ENCODE peak calls at places on chromosomes 12 and 14, in six cellular contexts. One of them, this sample, is unnamed.

GRCh38 chr14:52922656-52923055 is 28.2 kb downstream of the FERMT2 start:
- DNase-seq in AG04450: no peak
- DNase-seq in PC-3: peak
- DNase-seq in CD8-positive, alpha-beta T cell: no peak
- DNase-seq in thoracic aorta: no peak
- DNase-seq in gastrocnemius medialis: no peak
- DNase-seq in this sample: no peak

GRCh38 chr14:35346738-35347322 is 54.6 kb downstream of the PSMA6 start:
- DNase-seq in thoracic aorta: no peak
- DNase-seq in CD8-positive, alpha-beta T cell: no peak
- DNase-seq in AG04450: no peak
- DNase-seq in PC-3: no peak
- DNase-seq in gastrocnemius medialis: no peak
- DNase-seq in this sample: no peak

GRCh38 chr14:70339970-70340369 is 19.5 kb downstream of the COX16 start:
- DNase-seq in thoracic aorta: no peak
- DNase-seq in gastrocnemius medialis: no peak
- DNase-seq in CD8-positive, alpha-beta T cell: no peak
- DNase-seq in AG04450: no peak
- DNase-seq in PC-3: no peak
- DNase-seq in this sample: no peak

GRCh38 chr12:116861331-116861730 is 19.9 kb downstream of the HRK start:
- DNase-seq in PC-3: peak
- DNase-seq in thoracic aorta: no peak
- DNase-seq in CD8-positive, alpha-beta T cell: no peak
- DNase-seq in AG04450: peak
- DNase-seq in gastrocnemius medialis: no peak
- DNase-seq in this sample: no peak

GRCh38 chr12:96063046-96063445 is 27.7 kb upstream of the LTA4H start:
- DNase-seq in CD8-positive, alpha-beta T cell: no peak
- DNase-seq in thoracic aorta: no peak
- DNase-seq in gastrocnemius medialis: no peak
- DNase-seq in AG04450: no peak
- DNase-seq in PC-3: peak
- DNase-seq in this sample: no peak

GRCh38 chr14:100110801-100111200 is 45.6 kb downstream of the EVL start:
- DNase-seq in thoracic aorta: no peak
- DNase-seq in AG04450: no peak
- DNase-seq in gastrocnemius medialis: no peak
- DNase-seq in CD8-positive, alpha-beta T cell: no peak
- DNase-seq in PC-3: no peak
- DNase-seq in this sample: no peak

GRCh38 chr14:79011091-79011919 is 841.1 kb downstream of the NRXN3 start:
- DNase-seq in PC-3: peak
- DNase-seq in thoracic aorta: no peak
- DNase-seq in gastrocnemius medialis: no peak
- DNase-seq in AG04450: peak
- DNase-seq in CD8-positive, alpha-beta T cell: no peak
- DNase-seq in this sample: peak

GRCh38 chr14:49461529-49462401 is 124.4 kb downstream of the RPS29 start:
- DNase-seq in CD8-positive, alpha-beta T cell: no peak
- DNase-seq in thoracic aorta: peak
- DNase-seq in PC-3: peak
- DNase-seq in gastrocnemius medialis: no peak
- DNase-seq in AG04450: peak
- DNase-seq in this sample: peak

GRCh38 chr14:63713058-63713457 is 14.8 kb downstream of the SGPP1 start:
- DNase-seq in PC-3: peak
- DNase-seq in thoracic aorta: no peak
- DNase-seq in AG04450: no peak
- DNase-seq in CD8-positive, alpha-beta T cell: no peak
- DNase-seq in gastrocnemius medialis: no peak
- DNase-seq in this sample: no peak

GRCh38 chr12:39852346-39852745 is 232.7 kb upstream of the ABCD2 start:
- DNase-seq in PC-3: no peak
- DNase-seq in thoracic aorta: no peak
- DNase-seq in gastrocnemius medialis: no peak
- DNase-seq in CD8-positive, alpha-beta T cell: no peak
- DNase-seq in AG04450: no peak
- DNase-seq in this sample: no peak

GRCh38 chr12:47557401-47557800 is 148.4 kb downstream of the RPAP3 start:
- DNase-seq in CD8-positive, alpha-beta T cell: no peak
- DNase-seq in gastrocnemius medialis: no peak
- DNase-seq in PC-3: no peak
- DNase-seq in AG04450: no peak
- DNase-seq in thoracic aorta: no peak
- DNase-seq in this sample: no peak

GRCh38 chr14:56216631-56217379 is 98.6 kb downstream of the PELI2 start:
- DNase-seq in thoracic aorta: no peak
- DNase-seq in CD8-positive, alpha-beta T cell: no peak
- DNase-seq in AG04450: no peak
- DNase-seq in gastrocnemius medialis: peak
- DNase-seq in PC-3: no peak
- DNase-seq in this sample: peak

GRCh38 chr12:121132601-121133481 is at the start of gene P2RX7:
- DNase-seq in thoracic aorta: peak
- DNase-seq in PC-3: peak
- DNase-seq in AG04450: no peak
- DNase-seq in gastrocnemius medialis: peak
- DNase-seq in CD8-positive, alpha-beta T cell: no peak
- DNase-seq in this sample: peak

GRCh38 chr12:52081263-52081733 is 1.8 kb downstream of the SMIM41 start:
- DNase-seq in AG04450: no peak
- DNase-seq in thoracic aorta: no peak
- DNase-seq in gastrocnemius medialis: peak
- DNase-seq in PC-3: no peak
- DNase-seq in CD8-positive, alpha-beta T cell: no peak
- DNase-seq in this sample: peak

GRCh38 chr14:85675957-85676356 is 146.0 kb downstream of the FLRT2 start:
- DNase-seq in gastrocnemius medialis: no peak
- DNase-seq in AG04450: no peak
- DNase-seq in thoracic aorta: no peak
- DNase-seq in CD8-positive, alpha-beta T cell: no peak
- DNase-seq in PC-3: no peak
- DNase-seq in this sample: no peak

GRCh38 chr14:71062581-71063303 is 155.5 kb downstream of the PCNX1 start:
- DNase-seq in AG04450: no peak
- DNase-seq in CD8-positive, alpha-beta T cell: no peak
- DNase-seq in gastrocnemius medialis: no peak
- DNase-seq in thoracic aorta: no peak
- DNase-seq in PC-3: peak
- DNase-seq in this sample: no peak

GRCh38 chr14:77498120-77498979 is at the start of gene ISM2:
- DNase-seq in PC-3: peak
- DNase-seq in CD8-positive, alpha-beta T cell: no peak
- DNase-seq in thoracic aorta: no peak
- DNase-seq in gastrocnemius medialis: no peak
- DNase-seq in AG04450: no peak
- DNase-seq in this sample: peak

GRCh38 chr12:75894965-75895754 is 136.4 kb downstream of the PHLDA1 start:
- DNase-seq in gastrocnemius medialis: no peak
- DNase-seq in PC-3: peak
- DNase-seq in AG04450: no peak
- DNase-seq in thoracic aorta: no peak
- DNase-seq in CD8-positive, alpha-beta T cell: no peak
- DNase-seq in this sample: no peak

GRCh38 chr14:24695265-24696241 is 61.6 kb upstream of the GZMB start:
- DNase-seq in thoracic aorta: no peak
- DNase-seq in gastrocnemius medialis: no peak
- DNase-seq in AG04450: no peak
- DNase-seq in PC-3: no peak
- DNase-seq in CD8-positive, alpha-beta T cell: no peak
- DNase-seq in this sample: no peak

GRCh38 chr12:4037747-4038312 is 164.6 kb upstream of the PARP11 start:
- DNase-seq in gastrocnemius medialis: peak
- DNase-seq in thoracic aorta: no peak
- DNase-seq in CD8-positive, alpha-beta T cell: no peak
- DNase-seq in AG04450: no peak
- DNase-seq in PC-3: peak
- DNase-seq in this sample: peak

GRCh38 chr12:2231956-2232355 is 179.2 kb downstream of the CACNA1C start:
- DNase-seq in CD8-positive, alpha-beta T cell: no peak
- DNase-seq in PC-3: no peak
- DNase-seq in thoracic aorta: no peak
- DNase-seq in gastrocnemius medialis: no peak
- DNase-seq in AG04450: no peak
- DNase-seq in this sample: no peak

GRCh38 chr12:109727039-109727723 is 13.6 kb downstream of the FAM222A start:
- DNase-seq in PC-3: no peak
- DNase-seq in thoracic aorta: no peak
- DNase-seq in CD8-positive, alpha-beta T cell: no peak
- DNase-seq in AG04450: no peak
- DNase-seq in gastrocnemius medialis: no peak
- DNase-seq in this sample: no peak

GRCh38 chr12:77299910-77300772 is 234.8 kb upstream of the E2F7 start:
- DNase-seq in CD8-positive, alpha-beta T cell: no peak
- DNase-seq in PC-3: peak
- DNase-seq in gastrocnemius medialis: no peak
- DNase-seq in AG04450: no peak
- DNase-seq in thoracic aorta: no peak
- DNase-seq in this sample: no peak

GRCh38 chr14:103576371-103577024 is 13.7 kb downstream of the COA8 start:
- DNase-seq in gastrocnemius medialis: peak
- DNase-seq in thoracic aorta: peak
- DNase-seq in CD8-positive, alpha-beta T cell: no peak
- DNase-seq in PC-3: peak
- DNase-seq in AG04450: no peak
- DNase-seq in this sample: peak

GRCh38 chr12:4118601-4119156 is 154.9 kb upstream of the CCND2 start:
- DNase-seq in PC-3: no peak
- DNase-seq in CD8-positive, alpha-beta T cell: no peak
- DNase-seq in AG04450: no peak
- DNase-seq in gastrocnemius medialis: no peak
- DNase-seq in thoracic aorta: no peak
- DNase-seq in this sample: no peak

GRCh38 chr14:77212933-77213656 is 31.5 kb downstream of the TMEM63C start:
- DNase-seq in CD8-positive, alpha-beta T cell: no peak
- DNase-seq in thoracic aorta: no peak
- DNase-seq in gastrocnemius medialis: no peak
- DNase-seq in AG04450: no peak
- DNase-seq in PC-3: peak
- DNase-seq in this sample: peak

GRCh38 chr12:130552483-130552996 is 163.6 kb downstream of the RIMBP2 start:
- DNase-seq in thoracic aorta: no peak
- DNase-seq in CD8-positive, alpha-beta T cell: no peak
- DNase-seq in AG04450: no peak
- DNase-seq in gastrocnemius medialis: no peak
- DNase-seq in PC-3: no peak
- DNase-seq in this sample: no peak

GRCh38 chr12:12724421-12725085 is 7.4 kb downstream of the CDKN1B start:
- DNase-seq in PC-3: peak
- DNase-seq in AG04450: no peak
- DNase-seq in thoracic aorta: no peak
- DNase-seq in gastrocnemius medialis: no peak
- DNase-seq in CD8-positive, alpha-beta T cell: no peak
- DNase-seq in this sample: no peak
- TF ChIP-seq CTCF in PC-3: no peak
- TF ChIP-seq CTCF in AG04450: no peak
- TF ChIP-seq CTCF in thoracic aorta: no peak
- TF ChIP-seq CTCF in gastrocnemius medialis: no peak
- TF ChIP-seq CTCF in CD8-positive, alpha-beta T cell: no peak
- TF ChIP-seq CTCF in this sample: no peak

DNA sequence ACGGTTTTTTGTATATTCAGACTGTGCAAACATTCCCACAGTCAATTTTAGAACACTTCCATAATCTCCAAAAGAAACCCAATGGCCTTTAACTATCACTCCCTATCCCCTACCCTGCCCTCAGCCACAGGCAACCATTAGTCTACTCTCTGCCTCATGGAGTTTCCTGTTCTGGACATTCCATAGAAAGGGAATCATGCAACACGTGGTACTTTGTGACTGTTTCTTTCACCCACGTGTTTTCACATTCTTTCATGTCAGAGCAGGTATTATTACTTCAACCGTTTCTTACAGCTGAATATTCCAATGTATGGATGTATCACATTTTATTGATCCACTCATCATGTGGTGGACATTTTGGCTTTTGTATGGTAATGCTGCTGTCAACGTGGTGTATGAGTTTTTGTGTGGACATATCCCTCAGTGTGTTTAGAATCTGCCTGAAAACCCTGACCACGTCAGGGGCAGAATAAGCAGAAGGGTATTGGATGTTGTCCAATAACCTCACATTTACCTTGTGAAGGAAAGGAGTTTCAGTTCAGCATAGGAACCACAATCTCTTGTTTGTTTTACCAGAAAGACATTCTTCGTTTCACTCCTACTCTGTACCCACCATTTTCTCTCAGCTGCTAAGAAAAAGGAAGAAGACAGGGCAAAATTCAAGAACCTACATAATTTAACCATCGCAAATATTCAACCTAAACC is 107.5 kb upstream of the DYRK2 start:
- DNase-seq in thoracic aorta: no peak
- DNase-seq in CD8-positive, alpha-beta T cell: no peak
- DNase-seq in gastrocnemius medialis: no peak
- DNase-seq in PC-3: no peak
- DNase-seq in AG04450: no peak
- DNase-seq in this sample: no peak
- H3K27ac ChIP-seq in thoracic aorta: no peak
- H3K27ac ChIP-seq in CD8-positive, alpha-beta T cell: no peak
- H3K27ac ChIP-seq in gastrocnemius medialis: no peak
- H3K27ac ChIP-seq in PC-3: no peak
- H3K27ac ChIP-seq in AG04450: no peak
- H3K27ac ChIP-seq in this sample: no peak

DNA sequence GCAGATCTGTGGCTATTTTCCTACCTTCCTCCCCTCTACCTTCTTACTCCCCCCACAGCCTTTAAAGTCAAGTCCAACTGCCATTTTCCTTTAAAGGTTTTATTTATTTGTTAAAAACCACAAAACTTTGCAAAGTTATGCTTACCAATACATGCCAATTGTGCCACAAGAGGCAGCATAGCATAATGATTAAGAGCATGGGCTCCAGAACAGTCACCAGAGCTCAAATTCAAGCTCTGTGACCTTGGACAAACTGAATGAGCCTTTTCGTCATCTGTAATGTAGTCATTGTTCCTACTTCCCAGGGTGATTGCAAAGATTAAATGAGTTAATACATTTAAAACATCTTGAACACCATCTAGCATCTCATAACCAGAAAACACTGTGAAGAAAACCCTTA is 13.0 kb upstream of the FMNL3 start:
- DNase-seq in CD8-positive, alpha-beta T cell: no peak
- DNase-seq in PC-3: peak
- DNase-seq in gastrocnemius medialis: no peak
- DNase-seq in AG04450: no peak
- DNase-seq in thoracic aorta: no peak
- DNase-seq in this sample: no peak
- TF ChIP-seq CTCF in CD8-positive, alpha-beta T cell: no peak
- TF ChIP-seq CTCF in PC-3: peak
- TF ChIP-seq CTCF in gastrocnemius medialis: no peak
- TF ChIP-seq CTCF in AG04450: peak
- TF ChIP-seq CTCF in thoracic aorta: no peak
- TF ChIP-seq CTCF in this sample: no peak

DNA sequence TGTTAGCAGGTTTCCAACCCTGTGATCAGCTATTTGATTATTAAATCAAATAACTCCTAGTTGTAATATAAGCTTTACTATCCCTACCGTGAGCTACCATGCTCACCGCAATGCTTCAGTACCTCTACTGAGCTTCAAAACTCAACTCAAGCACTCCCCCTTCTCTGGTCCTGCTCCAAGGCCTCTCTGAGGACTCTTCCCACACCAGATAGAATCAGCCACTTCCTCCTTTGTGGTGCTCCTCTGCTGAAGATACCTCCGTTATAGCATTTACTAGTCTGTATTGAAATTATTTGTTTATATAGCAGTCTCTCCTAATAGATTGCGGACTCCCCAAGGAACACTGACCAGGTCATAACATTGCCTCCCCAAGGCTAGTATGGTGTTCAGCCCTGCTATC is 17.5 kb downstream of the AREL1 start:
- DNase-seq in PC-3: no peak
- DNase-seq in AG04450: no peak
- DNase-seq in CD8-positive, alpha-beta T cell: no peak
- DNase-seq in gastrocnemius medialis: no peak
- DNase-seq in thoracic aorta: no peak
- DNase-seq in this sample: peak
- H3K27ac ChIP-seq in PC-3: no peak
- H3K27ac ChIP-seq in AG04450: no peak
- H3K27ac ChIP-seq in CD8-positive, alpha-beta T cell: no peak
- H3K27ac ChIP-seq in gastrocnemius medialis: no peak
- H3K27ac ChIP-seq in thoracic aorta: no peak
- H3K27ac ChIP-seq in this sample: no peak